ENCODE peak calls at places on chromosome 1, in five cellular contexts. One of them, this sample, is unnamed.
A peak's percentile ranks its signal among the peaks of the same experiment; 100 is the strongest.

GRCh38 chr1:54254055-54254454 is 54.1 kb downstream of the MRPL37 start:
- DNase-seq in transverse colon: peak; percentile 55
- DNase-seq in H1: no peak
- DNase-seq in tibial nerve: no peak
- DNase-seq in A549: no peak
- DNase-seq in this sample: peak; percentile 53

GRCh38 chr1:222084996-222085395 is 343.1 kb upstream of the DUSP10 start:
- DNase-seq in tibial nerve: no peak
- DNase-seq in transverse colon: no peak
- DNase-seq in A549: no peak
- DNase-seq in H1: no peak
- DNase-seq in this sample: no peak

GRCh38 chr1:178021955-178022354 is 52.1 kb upstream of the SEC16B start:
- DNase-seq in H1: no peak
- DNase-seq in tibial nerve: no peak
- DNase-seq in A549: no peak
- DNase-seq in transverse colon: no peak
- DNase-seq in this sample: no peak

GRCh38 chr1:45954401-45954847 is 151.0 kb downstream of the MAST2 start:
- DNase-seq in transverse colon: no peak
- DNase-seq in H1: no peak
- DNase-seq in A549: peak; percentile 20
- DNase-seq in tibial nerve: no peak
- DNase-seq in this sample: no peak

GRCh38 chr1:56803561-56804156 is 15.5 kb downstream of the FYB2 start:
- DNase-seq in tibial nerve: no peak
- DNase-seq in A549: peak; percentile 26
- DNase-seq in H1: no peak
- DNase-seq in transverse colon: peak; percentile 56
- DNase-seq in this sample: no peak

GRCh38 chr1:72635719-72636118 is 353.4 kb upstream of the NEGR1 start:
- DNase-seq in transverse colon: no peak
- DNase-seq in A549: no peak
- DNase-seq in H1: no peak
- DNase-seq in tibial nerve: no peak
- DNase-seq in this sample: no peak

GRCh38 chr1:232018512-232019340 is 392.1 kb downstream of the DISC1 start:
- DNase-seq in A549: no peak
- DNase-seq in transverse colon: no peak
- DNase-seq in tibial nerve: no peak
- DNase-seq in H1: no peak
- DNase-seq in this sample: no peak

GRCh38 chr1:101781437-101781836 is 215.3 kb downstream of the OLFM3 start:
- DNase-seq in A549: no peak
- DNase-seq in transverse colon: no peak
- DNase-seq in H1: no peak
- DNase-seq in tibial nerve: no peak
- DNase-seq in this sample: no peak

GRCh38 chr1:101237229-101237837 is 514 bp downstream of the S1PR1 start:
- DNase-seq in transverse colon: no peak
- DNase-seq in A549: no peak
- DNase-seq in tibial nerve: no peak
- DNase-seq in H1: no peak
- DNase-seq in this sample: peak; percentile 25

GRCh38 chr1:208476825-208477170 is 232.6 kb upstream of the PLXNA2 start:
- DNase-seq in transverse colon: no peak
- DNase-seq in A549: no peak
- DNase-seq in tibial nerve: no peak
- DNase-seq in H1: no peak
- DNase-seq in this sample: peak; percentile 33

GRCh38 chr1:4778056-4778455 is 123.6 kb downstream of the AJAP1 start:
- DNase-seq in A549: peak; percentile 31
- DNase-seq in transverse colon: no peak
- DNase-seq in tibial nerve: no peak
- DNase-seq in H1: no peak
- DNase-seq in this sample: peak; percentile 78
- TF ChIP-seq EP300 in A549: no peak
- TF ChIP-seq EP300 in transverse colon: no peak
- TF ChIP-seq EP300 in tibial nerve: no peak
- TF ChIP-seq EP300 in H1: no peak
- TF ChIP-seq EP300 in this sample: no peak

DNA sequence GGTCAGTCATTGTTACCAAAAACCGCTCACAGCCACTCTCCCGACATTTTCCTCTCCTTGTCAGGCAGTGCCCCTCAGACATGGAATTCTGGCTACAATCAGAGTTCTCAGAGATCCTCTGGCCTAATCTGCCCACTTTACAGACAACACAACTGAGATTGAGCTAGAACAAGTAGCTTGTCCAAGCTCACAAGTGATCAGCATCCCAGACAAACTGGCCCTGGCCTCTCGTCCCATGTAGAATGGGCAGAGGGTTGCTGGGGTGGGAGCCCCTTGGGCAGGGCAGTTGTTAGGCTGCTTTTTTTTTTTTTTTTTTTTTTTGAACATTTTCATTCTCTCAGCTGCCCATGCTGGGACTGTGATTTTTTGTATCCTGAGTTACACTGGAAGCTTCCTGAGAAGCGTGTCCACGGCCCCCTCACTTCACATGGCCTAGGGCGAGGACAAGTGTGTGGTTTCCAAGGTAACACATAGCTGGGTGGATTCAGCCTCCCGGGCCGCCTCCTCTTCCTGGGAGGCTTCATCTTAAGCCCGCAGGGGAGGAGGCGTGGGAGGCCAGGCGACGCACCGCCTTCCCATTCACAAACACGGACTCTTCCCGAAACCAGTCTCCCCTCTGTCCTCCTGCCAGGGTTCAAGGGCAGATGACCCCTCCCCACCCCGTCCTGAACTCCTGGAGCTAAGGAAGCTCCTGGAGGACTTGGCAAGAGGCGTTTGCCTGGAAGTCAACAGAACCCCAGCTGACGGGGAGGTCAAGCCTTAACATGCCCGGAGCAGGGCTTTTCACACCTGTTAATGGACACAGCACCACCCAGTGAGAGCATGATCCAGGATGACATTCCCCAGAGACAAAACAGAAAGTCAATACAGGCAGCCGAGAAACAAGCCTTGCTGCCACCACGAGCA is 56.9 kb downstream of the KCNN3 start:
- DNase-seq in A549: no peak
- DNase-seq in transverse colon: no peak
- DNase-seq in H1: no peak
- DNase-seq in tibial nerve: no peak
- DNase-seq in this sample: peak; percentile 65
- TF ChIP-seq CTCF in A549: no peak
- TF ChIP-seq CTCF in transverse colon: no peak
- TF ChIP-seq CTCF in H1: no peak
- TF ChIP-seq CTCF in tibial nerve: no peak
- TF ChIP-seq CTCF in this sample: no peak

DNA sequence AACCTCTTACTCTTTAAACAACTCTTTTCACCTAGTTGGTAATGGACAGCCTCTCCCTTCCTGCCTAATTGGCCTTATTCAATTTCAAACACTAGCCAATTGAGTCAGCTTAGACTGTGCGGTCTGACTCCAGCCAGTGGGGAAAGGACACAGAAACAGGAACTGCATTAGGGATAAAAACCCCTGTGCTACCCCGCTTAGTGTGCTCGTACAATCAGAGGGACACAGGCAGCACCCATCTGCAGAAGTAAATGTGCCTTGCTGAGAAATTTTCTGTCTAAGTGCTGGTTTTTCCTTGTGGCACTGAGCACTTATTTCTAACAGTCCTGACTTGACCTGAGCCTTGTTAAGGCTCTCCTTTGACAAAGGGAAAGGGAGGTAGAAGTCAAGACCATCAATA is 6.0 kb upstream of the CD2 start:
- DNase-seq in transverse colon: no peak
- DNase-seq in H1: no peak
- DNase-seq in A549: no peak
- DNase-seq in tibial nerve: no peak
- DNase-seq in this sample: no peak
- H3K9me3 ChIP-seq in transverse colon: peaks cover 33% of the 10 kb centered on the region
- H3K9me3 ChIP-seq in H1: peaks cover 9% of the 10 kb centered on the region
- H3K9me3 ChIP-seq in A549: peaks cover 30% of the 10 kb centered on the region
- H3K9me3 ChIP-seq in tibial nerve: no peaks in the 10 kb centered on the region
- H3K9me3 ChIP-seq in this sample: no peaks in the 10 kb centered on the region

GRCh38 chr1:22104865-22105437 is 37.9 kb downstream of the WNT4 start:
- DNase-seq in A549: no peak
- DNase-seq in tibial nerve: no peak
- DNase-seq in H1: no peak
- DNase-seq in transverse colon: no peak
- DNase-seq in this sample: no peak

GRCh38 chr1:22105611-22106207 is 37.2 kb downstream of the WNT4 start:
- DNase-seq in transverse colon: no peak
- DNase-seq in A549: peak; percentile 38
- DNase-seq in H1: no peak
- DNase-seq in tibial nerve: no peak
- DNase-seq in this sample: no peak

GRCh38 chr1:22101995-22102394 is 40.9 kb downstream of the WNT4 start:
- DNase-seq in A549: no peak
- DNase-seq in H1: no peak
- DNase-seq in transverse colon: no peak
- DNase-seq in tibial nerve: no peak
- DNase-seq in this sample: no peak

GRCh38 chr1:22102746-22103145 is 40.2 kb downstream of the WNT4 start:
- DNase-seq in transverse colon: no peak
- DNase-seq in tibial nerve: no peak
- DNase-seq in H1: no peak
- DNase-seq in A549: no peak
- DNase-seq in this sample: no peak

GRCh38 chr1:22104074-22104473 is 38.8 kb downstream of the WNT4 start:
- DNase-seq in tibial nerve: no peak
- DNase-seq in H1: no peak
- DNase-seq in transverse colon: no peak
- DNase-seq in A549: no peak
- DNase-seq in this sample: no peak
- TF ChIP-seq EP300 in tibial nerve: no peak
- TF ChIP-seq EP300 in H1: no peak
- TF ChIP-seq EP300 in transverse colon: no peak
- TF ChIP-seq EP300 in A549: no peak
- TF ChIP-seq EP300 in this sample: no peak

GRCh38 chr1:209983953-209984352 is 45.9 kb downstream of the SYT14 start:
- DNase-seq in A549: no peak
- DNase-seq in transverse colon: no peak
- DNase-seq in tibial nerve: no peak
- DNase-seq in H1: no peak
- DNase-seq in this sample: no peak

GRCh38 chr1:209988706-209989105 is 50.7 kb downstream of the SYT14 start:
- DNase-seq in transverse colon: no peak
- DNase-seq in A549: no peak
- DNase-seq in tibial nerve: no peak
- DNase-seq in H1: no peak
- DNase-seq in this sample: no peak

GRCh38 chr1:209985002-209985401 is 47.0 kb downstream of the SYT14 start:
- DNase-seq in A549: no peak
- DNase-seq in transverse colon: no peak
- DNase-seq in tibial nerve: no peak
- DNase-seq in H1: no peak
- DNase-seq in this sample: no peak

GRCh38 chr1:209993061-209993830 is 55.2 kb downstream of the SYT14 start:
- DNase-seq in H1: no peak
- DNase-seq in transverse colon: no peak
- DNase-seq in tibial nerve: no peak
- DNase-seq in A549: no peak
- DNase-seq in this sample: no peak

DNA sequence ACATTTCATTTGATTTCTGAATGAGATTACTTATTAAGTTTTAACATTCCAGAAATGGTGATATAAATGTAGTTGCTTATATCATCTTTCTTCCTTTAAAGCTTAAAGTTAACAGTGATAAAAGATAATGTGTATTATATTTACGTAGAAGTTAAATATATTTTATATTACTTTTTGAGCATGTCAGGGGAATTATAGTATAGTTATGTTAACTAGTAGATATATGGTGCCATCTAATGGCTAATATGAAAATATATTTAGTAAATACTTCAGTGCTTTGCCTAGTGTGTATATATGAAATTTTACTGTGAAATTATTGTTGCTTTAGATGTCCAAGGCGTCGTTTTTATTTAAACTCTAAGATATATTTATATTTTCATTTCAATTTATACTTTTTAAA is 51.5 kb downstream of the SYT14 start:
- DNase-seq in A549: peak; percentile 9
- DNase-seq in tibial nerve: no peak
- DNase-seq in H1: no peak
- DNase-seq in transverse colon: no peak
- DNase-seq in this sample: no peak
- TF ChIP-seq CTCF in A549: peak; percentile 32
- TF ChIP-seq CTCF in tibial nerve: peak; percentile 22
- TF ChIP-seq CTCF in H1: no peak
- TF ChIP-seq CTCF in transverse colon: peak; percentile 23
- TF ChIP-seq CTCF in this sample: no peak

DNA sequence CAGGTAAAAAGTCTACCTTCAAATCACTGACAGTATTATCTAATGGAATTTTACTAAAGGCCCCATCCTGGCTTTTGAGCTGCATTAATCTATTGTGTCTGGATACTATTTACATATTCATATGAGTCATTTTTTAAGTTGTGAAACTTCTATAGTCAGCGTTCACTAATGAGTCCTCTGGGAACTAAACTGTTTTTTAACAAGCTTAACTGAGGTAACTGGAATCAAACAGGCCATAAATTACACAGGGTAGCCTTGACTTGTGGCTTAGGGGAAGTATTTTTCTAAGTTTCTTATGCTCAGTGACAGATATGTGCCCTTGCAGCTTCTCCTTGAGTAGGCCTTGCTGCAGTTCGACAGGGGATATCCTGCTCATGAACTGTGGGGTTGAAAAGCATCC is 68.8 kb downstream of the JMJD4 start:
- DNase-seq in tibial nerve: no peak
- DNase-seq in A549: no peak
- DNase-seq in H1: no peak
- DNase-seq in transverse colon: no peak
- DNase-seq in this sample: no peak
- H3K9me3 ChIP-seq in tibial nerve: peaks cover 8% of the 10 kb centered on the region
- H3K9me3 ChIP-seq in A549: peaks cover 93% of the 10 kb centered on the region
- H3K9me3 ChIP-seq in H1: peaks cover 70% of the 10 kb centered on the region
- H3K9me3 ChIP-seq in transverse colon: peaks cover 85% of the 10 kb centered on the region
- H3K9me3 ChIP-seq in this sample: peaks cover 19% of the 10 kb centered on the region

GRCh38 chr1:237394263-237394662 is 352.3 kb downstream of the RYR2 start:
- DNase-seq in transverse colon: no peak
- DNase-seq in A549: no peak
- DNase-seq in H1: no peak
- DNase-seq in tibial nerve: no peak
- DNase-seq in this sample: no peak
- TF ChIP-seq EP300 in transverse colon: no peak
- TF ChIP-seq EP300 in A549: no peak
- TF ChIP-seq EP300 in H1: no peak
- TF ChIP-seq EP300 in tibial nerve: no peak
- TF ChIP-seq EP300 in this sample: no peak